ENCODE peak calls at places on chromosomes 3 and 15, in ten cellular contexts. One of them, this sample, is unnamed.
A peak's percentile ranks its signal among the peaks of the same experiment; 100 is the strongest.

GRCh38 chr3:182523836-182524235 is 269.5 kb upstream of the ATP11B start:
- DNase-seq in activated CD8-positive, alpha-beta memory T cell treated with anti-CD3 and anti-CD28 coated beads, Interleukin-2, amount 50 U/mL, for 48 hours: no peak
- DNase-seq in HTR-8/SVneo: no peak
- DNase-seq in neural crest cell: no peak
- DNase-seq in fibroblast of villous mesenchyme: no peak
- DNase-seq in mucosa of descending colon: no peak
- DNase-seq in neural progenitor cell: no peak
- DNase-seq in pancreas: no peak
- DNase-seq in hepatocyte: no peak
- DNase-seq in AG09309: no peak
- DNase-seq in this sample: no peak

GRCh38 chr3:110846971-110847370 is 224.6 kb upstream of the NECTIN3 start:
- DNase-seq in hepatocyte: no peak
- DNase-seq in pancreas: no peak
- DNase-seq in AG09309: no peak
- DNase-seq in mucosa of descending colon: no peak
- DNase-seq in fibroblast of villous mesenchyme: no peak
- DNase-seq in neural progenitor cell: no peak
- DNase-seq in neural crest cell: no peak
- DNase-seq in HTR-8/SVneo: no peak
- DNase-seq in activated CD8-positive, alpha-beta memory T cell treated with anti-CD3 and anti-CD28 coated beads, Interleukin-2, amount 50 U/mL, for 48 hours: no peak
- DNase-seq in this sample: no peak

GRCh38 chr15:88681610-88682221 is 42.9 kb downstream of the ISG20 start:
- DNase-seq in mucosa of descending colon: no peak
- DNase-seq in hepatocyte: peak; percentile 38
- DNase-seq in activated CD8-positive, alpha-beta memory T cell treated with anti-CD3 and anti-CD28 coated beads, Interleukin-2, amount 50 U/mL, for 48 hours: no peak
- DNase-seq in AG09309: no peak
- DNase-seq in fibroblast of villous mesenchyme: no peak
- DNase-seq in neural crest cell: no peak
- DNase-seq in neural progenitor cell: no peak
- DNase-seq in HTR-8/SVneo: no peak
- DNase-seq in pancreas: peak; percentile 71
- DNase-seq in this sample: no peak

GRCh38 chr3:195879416-195880036 is 28.8 kb downstream of the TNK2 start:
- DNase-seq in neural crest cell: no peak
- DNase-seq in fibroblast of villous mesenchyme: no peak
- DNase-seq in AG09309: no peak
- DNase-seq in pancreas: no peak
- DNase-seq in hepatocyte: no peak
- DNase-seq in neural progenitor cell: no peak
- DNase-seq in mucosa of descending colon: peak; percentile 38
- DNase-seq in activated CD8-positive, alpha-beta memory T cell treated with anti-CD3 and anti-CD28 coated beads, Interleukin-2, amount 50 U/mL, for 48 hours: no peak
- DNase-seq in HTR-8/SVneo: no peak
- DNase-seq in this sample: no peak

GRCh38 chr3:48565591-48566400 is 2.2 kb upstream of the UCN2 start:
- DNase-seq in pancreas: no peak
- DNase-seq in neural progenitor cell: no peak
- DNase-seq in HTR-8/SVneo: peak; percentile 84
- DNase-seq in mucosa of descending colon: no peak
- DNase-seq in hepatocyte: no peak
- DNase-seq in activated CD8-positive, alpha-beta memory T cell treated with anti-CD3 and anti-CD28 coated beads, Interleukin-2, amount 50 U/mL, for 48 hours: no peak
- DNase-seq in neural crest cell: no peak
- DNase-seq in fibroblast of villous mesenchyme: peak; percentile 71
- DNase-seq in AG09309: no peak
- DNase-seq in this sample: no peak

GRCh38 chr15:27479232-27480140 is 508.5 kb downstream of the GABRG3 start:
- DNase-seq in activated CD8-positive, alpha-beta memory T cell treated with anti-CD3 and anti-CD28 coated beads, Interleukin-2, amount 50 U/mL, for 48 hours: no peak
- DNase-seq in neural progenitor cell: no peak
- DNase-seq in pancreas: no peak
- DNase-seq in hepatocyte: no peak
- DNase-seq in AG09309: no peak
- DNase-seq in fibroblast of villous mesenchyme: no peak
- DNase-seq in mucosa of descending colon: no peak
- DNase-seq in neural crest cell: no peak
- DNase-seq in HTR-8/SVneo: no peak
- DNase-seq in this sample: no peak

GRCh38 chr3:179528786-179529185 is 33.9 kb upstream of the ACTL6A start:
- DNase-seq in HTR-8/SVneo: no peak
- DNase-seq in pancreas: no peak
- DNase-seq in fibroblast of villous mesenchyme: no peak
- DNase-seq in neural crest cell: no peak
- DNase-seq in AG09309: no peak
- DNase-seq in mucosa of descending colon: no peak
- DNase-seq in activated CD8-positive, alpha-beta memory T cell treated with anti-CD3 and anti-CD28 coated beads, Interleukin-2, amount 50 U/mL, for 48 hours: no peak
- DNase-seq in neural progenitor cell: no peak
- DNase-seq in hepatocyte: no peak
- DNase-seq in this sample: no peak

GRCh38 chr3:155491696-155492095 is 198.2 kb upstream of the STRIT1 start:
- DNase-seq in neural progenitor cell: no peak
- DNase-seq in neural crest cell: no peak
- DNase-seq in pancreas: no peak
- DNase-seq in activated CD8-positive, alpha-beta memory T cell treated with anti-CD3 and anti-CD28 coated beads, Interleukin-2, amount 50 U/mL, for 48 hours: no peak
- DNase-seq in fibroblast of villous mesenchyme: no peak
- DNase-seq in mucosa of descending colon: no peak
- DNase-seq in hepatocyte: no peak
- DNase-seq in AG09309: no peak
- DNase-seq in HTR-8/SVneo: no peak
- DNase-seq in this sample: no peak

This sample was measured in glutamatergic neuron.